ENCODE peak calls at places on chromosome 1, in eight cellular contexts. S is BJ, M is left ventricle myocardium inferior, U is AG09309, N is mesendoderm, X is bronchial epithelial cell, V is fibroblast of the aortic adventitia, J is cardiac fibroblast. R is an unnamed sample.

GRCh38 chr1:40315795-40316594 is 1.1 kb downstream of the COL9A2 start:
- DNase-seq in S (no peak), M (no peak), U (no peak), N (peak), X (peak), V (no peak), J (no peak), R (no peak)

GRCh38 chr1:160862151-160863061 is at the start of gene CD244:
- DNase-seq in S (no peak), M (peak), U (no peak), N (peak), X (peak), V (no peak), J (peak), R (peak)

GRCh38 chr1:227370463-227371254 is 52.4 kb upstream of the CDC42BPA start:
- DNase-seq in S (no peak), M (no peak), U (no peak), N (peak), X (peak), V (no peak), J (peak), R (peak)

GRCh38 chr1:96387785-96388184 is 333.8 kb upstream of the PTBP2 start:
- DNase-seq in S (no peak), M (no peak), U (no peak), N (no peak), X (peak), V (no peak), J (no peak), R (no peak)

GRCh38 chr1:156422602-156423091 is 53.6 kb downstream of the RHBG start:
- DNase-seq in S (no peak), M (no peak), U (no peak), N (peak), X (peak), V (no peak), J (no peak), R (no peak)

GRCh38 chr1:12166834-12167492 is at the start of gene TNFRSF1B:
- DNase-seq in S (no peak), M (peak), U (no peak), N (peak), X (no peak), V (peak), J (peak), R (peak)

GRCh38 chr1:7826363-7826762 is 26.5 kb downstream of the UTS2 start:
- DNase-seq in S (no peak), M (no peak), U (no peak), N (no peak), X (no peak), V (no peak), J (no peak), R (no peak)

GRCh38 chr1:245332085-245332484 is 177.3 kb downstream of the KIF26B start:
- DNase-seq in S (no peak), M (no peak), U (no peak), N (no peak), X (no peak), V (no peak), J (no peak), R (no peak)

GRCh38 chr1:239308701-239309333 is 77.6 kb upstream of the CHRM3 start:
- DNase-seq in S (no peak), M (no peak), U (no peak), N (peak), X (peak), V (no peak), J (peak), R (no peak)

GRCh38 chr1:147890177-147890790 is 12.3 kb upstream of the GJA8 start:
- DNase-seq in S (no peak), M (peak), U (no peak), N (peak), X (peak), V (peak), J (peak), R (peak)

GRCh38 chr1:164058192-164058591 is 500.8 kb upstream of the PBX1 start:
- DNase-seq in S (peak), M (no peak), U (no peak), N (peak), X (peak), V (peak), J (no peak), R (no peak)

GRCh38 chr1:202623075-202623474 is 87.2 kb downstream of the SYT2 start:
- DNase-seq in S (no peak), M (peak), U (no peak), N (no peak), X (no peak), V (peak), J (peak), R (peak)

GRCh38 chr1:41658444-41659158 is 174.1 kb upstream of the EDN2 start:
- DNase-seq in S (no peak), M (no peak), U (no peak), N (no peak), X (no peak), V (no peak), J (no peak), R (no peak)

GRCh38 chr1:227883641-227884301 is 64.0 kb downstream of the WNT9A start:
- DNase-seq in S (no peak), M (no peak), U (no peak), N (no peak), X (no peak), V (no peak), J (no peak), R (no peak)

GRCh38 chr1:214801191-214801590 is 198.2 kb downstream of the CENPF start:
- DNase-seq in S (no peak), M (no peak), U (no peak), N (no peak), X (peak), V (no peak), J (no peak), R (no peak)

GRCh38 chr1:212678456-212679410 is 20.9 kb downstream of the BATF3 start:
- DNase-seq in S (no peak), M (no peak), U (no peak), N (no peak), X (no peak), V (no peak), J (no peak), R (no peak)

GRCh38 chr1:201551877-201552731 is 13.2 kb downstream of the NAV1 start:
- DNase-seq in S (peak), M (no peak), U (no peak), N (no peak), X (peak), V (peak), J (no peak), R (peak)

GRCh38 chr1:211722277-211723175 is 47.1 kb upstream of the NEK2 start:
- DNase-seq in S (no peak), M (no peak), U (no peak), N (no peak), X (no peak), V (no peak), J (no peak), R (no peak)

GRCh38 chr1:213499444-213499843 is 448.4 kb downstream of the RPS6KC1 start:
- DNase-seq in S (no peak), M (no peak), U (no peak), N (no peak), X (no peak), V (no peak), J (no peak), R (no peak)

GRCh38 chr1:8026976-8027747 is 1.1 kb upstream of the ERRFI1 start:
- DNase-seq in S (no peak), M (no peak), U (no peak), N (no peak), X (no peak), V (peak), J (peak), R (peak)

GRCh38 chr1:241765390-241765789 is 82.6 kb upstream of the EXO1 start:
- DNase-seq in S (no peak), M (no peak), U (no peak), N (no peak), X (no peak), V (no peak), J (no peak), R (no peak)

GRCh38 chr1:47533176-47534039 is 95.6 kb downstream of the FOXD2 start:
- DNase-seq in S (peak), M (peak), U (peak), N (peak), X (no peak), V (peak), J (peak), R (peak)

GRCh38 chr1:243723458-243724043 is 126.5 kb downstream of the AKT3 start:
- DNase-seq in S (no peak), M (no peak), U (no peak), N (no peak), X (no peak), V (peak), J (peak), R (peak)

DNA sequence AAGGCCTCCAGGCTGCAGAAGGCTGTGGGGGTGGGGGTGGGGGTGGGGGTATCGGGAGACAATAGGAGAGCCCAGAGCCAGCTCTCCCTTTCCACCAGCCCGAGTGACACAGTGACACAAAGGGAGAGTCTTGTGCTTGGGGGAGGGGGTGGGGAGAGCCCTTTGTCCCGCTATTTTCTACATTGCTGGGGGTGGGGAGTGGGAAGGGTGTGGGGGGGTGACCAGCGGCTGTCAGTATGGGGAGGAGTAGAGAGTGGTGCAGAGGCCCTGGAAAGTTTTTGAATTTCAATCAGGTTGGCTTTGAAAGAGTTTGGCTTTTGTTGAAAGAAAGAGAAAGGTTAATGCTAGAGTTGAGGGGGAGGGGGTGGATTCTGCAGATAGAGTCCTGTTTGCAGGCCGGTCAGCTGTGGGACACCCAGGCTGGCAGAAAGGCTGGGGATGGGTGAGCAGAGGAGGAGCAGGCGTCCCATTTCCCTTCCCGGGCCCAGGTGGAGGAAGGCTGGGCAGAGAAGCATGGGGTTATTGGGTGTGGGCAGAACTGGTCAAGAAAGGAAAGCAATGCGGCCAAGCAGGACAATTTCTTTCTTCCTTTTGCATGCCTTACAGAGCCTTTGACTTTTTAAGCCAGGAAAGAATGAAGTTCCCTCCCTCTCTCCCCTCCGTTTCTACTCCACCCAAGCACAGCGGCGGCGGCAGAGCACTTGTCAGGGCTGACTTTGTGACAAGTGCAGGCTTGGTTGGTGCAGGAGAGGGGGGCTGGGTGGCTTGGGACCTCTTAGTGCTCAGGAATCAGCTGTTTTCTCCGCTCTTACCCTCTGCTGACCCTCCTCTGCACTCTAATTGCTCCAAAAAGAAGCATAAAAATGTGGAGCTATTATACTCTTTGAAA is 96.2 kb downstream of the RNF220 start:
- DNase-seq in S (no peak), M (no peak), U (no peak), N (peak), X (no peak), V (peak), J (no peak), R (no peak)
- H3K4me3 ChIP-seq in S (no peak), M (peak), U (no peak), N (no peak), X (no peak), V (no peak), J (no peak), R (no peak)

GRCh38 chr1:175172503-175172902 is 20.1 kb downstream of the KIAA0040 start:
- DNase-seq in S (no peak), M (no peak), U (no peak), N (no peak), X (no peak), V (no peak), J (no peak), R (no peak)

GRCh38 chr1:175174273-175174672 is 18.3 kb downstream of the KIAA0040 start:
- DNase-seq in S (no peak), M (no peak), U (no peak), N (no peak), X (no peak), V (no peak), J (no peak), R (no peak)

GRCh38 chr1:175176246-175176645 is 16.3 kb downstream of the KIAA0040 start:
- DNase-seq in S (no peak), M (no peak), U (no peak), N (no peak), X (no peak), V (no peak), J (no peak), R (no peak)

GRCh38 chr1:175171214-175171913 is 21.2 kb downstream of the KIAA0040 start:
- DNase-seq in S (no peak), M (no peak), U (no peak), N (peak), X (no peak), V (no peak), J (no peak), R (no peak)

DNA sequence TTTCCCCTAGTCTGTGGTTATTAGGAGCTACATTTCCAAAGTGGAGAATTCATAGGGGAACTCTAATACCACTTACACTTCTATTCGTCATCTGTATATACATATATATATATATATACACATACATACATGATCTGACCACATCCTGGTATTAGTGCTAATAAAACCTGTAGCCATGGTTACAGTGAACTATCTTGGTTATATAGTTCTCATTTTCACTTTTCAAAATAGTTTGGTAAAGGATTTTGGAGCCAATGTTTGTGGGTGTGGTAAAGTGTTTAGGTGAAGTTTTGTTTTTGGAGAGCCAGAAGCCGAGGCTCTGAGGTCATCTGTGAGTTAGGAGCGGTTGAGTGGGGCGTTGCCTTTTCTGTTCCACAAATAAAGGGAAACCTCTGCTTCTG is 17.9 kb downstream of the KIAA0040 start:
- DNase-seq in S (no peak), M (no peak), U (no peak), N (no peak), X (no peak), V (no peak), J (no peak), R (no peak)
- H3K4me3 ChIP-seq in S (no peak), M (no peak), U (no peak), N (no peak), X (no peak), V (no peak), J (no peak), R (no peak)

GRCh38 chr1:154407866-154408777 is 3.0 kb downstream of the IL6R start:
- DNase-seq in S (no peak), M (no peak), U (no peak), N (peak), X (no peak), V (peak), J (no peak), R (no peak)
- H3K4me3 ChIP-seq in S (no peak), M (peak), U (no peak), N (no peak), X (peak), V (no peak), J (no peak), R (no peak)

GRCh38 chr1:48728599-48728998 is 48.1 kb downstream of the BEND5 start:
- DNase-seq in S (no peak), M (no peak), U (no peak), N (no peak), X (no peak), V (no peak), J (no peak), R (no peak)

GRCh38 chr1:48730164-48730864 is 46.4 kb downstream of the BEND5 start:
- DNase-seq in S (no peak), M (no peak), U (no peak), N (no peak), X (no peak), V (no peak), J (no peak), R (no peak)

GRCh38 chr1:48725331-48725730 is 51.4 kb downstream of the BEND5 start:
- DNase-seq in S (peak), M (no peak), U (no peak), N (no peak), X (peak), V (no peak), J (no peak), R (no peak)

GRCh38 chr1:48726557-48726956 is 50.1 kb downstream of the BEND5 start:
- DNase-seq in S (no peak), M (no peak), U (no peak), N (no peak), X (no peak), V (no peak), J (no peak), R (no peak)
- H3K4me3 ChIP-seq in S (no peak), M (no peak), U (no peak), N (no peak), X (no peak), V (no peak), J (no peak), R (no peak)

DNA sequence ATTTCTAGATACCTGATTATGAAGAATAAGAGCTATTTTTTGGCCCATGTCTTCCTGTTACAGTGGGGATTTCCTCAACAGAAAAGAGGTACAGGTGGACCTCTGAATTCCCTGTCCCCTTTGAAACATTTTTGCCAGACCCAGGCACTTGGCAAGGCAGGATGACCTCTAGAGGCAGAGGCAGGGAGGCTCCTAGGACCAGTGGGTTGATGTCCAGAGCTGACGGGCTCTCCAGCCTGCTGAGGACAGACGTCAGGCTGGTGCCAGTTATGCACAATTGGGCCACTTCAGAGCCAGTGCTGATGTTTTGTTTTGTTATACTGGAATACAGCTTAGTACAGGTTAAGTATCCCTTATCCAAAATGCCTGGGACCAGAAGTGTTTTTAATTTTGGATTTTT is 18.5 kb upstream of the A3GALT2 start:
- DNase-seq in S (no peak), M (no peak), U (no peak), N (peak), X (no peak), V (no peak), J (no peak), R (no peak)
- H3K4me3 ChIP-seq in S (no peak), M (peak), U (no peak), N (no peak), X (no peak), V (no peak), J (no peak), R (peak)

GRCh38 chr1:184276416-184276815 is 110.4 kb upstream of the C1orf21 start:
- DNase-seq in S (no peak), M (no peak), U (no peak), N (no peak), X (no peak), V (no peak), J (no peak), R (no peak)

GRCh38 chr1:184267747-184268146 is 119.1 kb upstream of the C1orf21 start:
- DNase-seq in S (no peak), M (no peak), U (no peak), N (no peak), X (no peak), V (no peak), J (no peak), R (no peak)

GRCh38 chr1:184270556-184270955 is 116.3 kb upstream of the C1orf21 start:
- DNase-seq in S (no peak), M (no peak), U (no peak), N (peak), X (no peak), V (no peak), J (no peak), R (no peak)

GRCh38 chr1:184272178-184272866 is 114.5 kb upstream of the C1orf21 start:
- DNase-seq in S (no peak), M (no peak), U (no peak), N (no peak), X (no peak), V (peak), J (no peak), R (no peak)
- H3K4me3 ChIP-seq in S (no peak), M (no peak), U (no peak), N (no peak), X (no peak), V (no peak), J (no peak), R (no peak)